ENCODE peak calls at places on chromosomes 3 and 15, in five cellular contexts. M is right lobe of liver, O is lower lobe of right lung, V is foreskin fibroblast, U is BJ. Y is an unnamed sample.

GRCh38 chr15:36844453-36845094 is 255.8 kb downstream of the MEIS2 start:
- DNase-seq in M (no peak), O (no peak), V (no peak), U (no peak), Y (peak)

GRCh38 chr15:89068325-89068784 is 19.9 kb upstream of the ABHD2 start:
- DNase-seq in M (no peak), O (no peak), V (peak), U (peak), Y (peak)

GRCh38 chr15:91956026-91956723 is 102.7 kb downstream of the SLCO3A1 start:
- DNase-seq in M (no peak), O (no peak), V (no peak), U (peak), Y (no peak)

GRCh38 chr3:112463250-112463649 is 36.0 kb downstream of the BTLA start:
- DNase-seq in M (no peak), O (no peak), V (no peak), U (no peak), Y (no peak)

GRCh38 chr15:63288778-63289378 is 11.5 kb downstream of the APH1B start:
- DNase-seq in M (no peak), O (no peak), V (peak), U (peak), Y (no peak)

GRCh38 chr3:21893250-21893649 is 142.2 kb upstream of the ZNF385D start:
- DNase-seq in M (no peak), O (no peak), V (peak), U (peak), Y (no peak)

GRCh38 chr15:68365140-68365745 is 66.7 kb downstream of the ITGA11 start:
- DNase-seq in M (no peak), O (no peak), V (no peak), U (no peak), Y (no peak)

GRCh38 chr3:25507811-25508210 is 79.7 kb downstream of the RARB start:
- DNase-seq in M (no peak), O (no peak), V (no peak), U (no peak), Y (no peak)

GRCh38 chr3:16474304-16474703 is 39.2 kb downstream of the RFTN1 start:
- DNase-seq in M (no peak), O (no peak), V (peak), U (no peak), Y (peak)

GRCh38 chr3:151895881-151896661 is 22.6 kb downstream of the SUCNR1 start:
- DNase-seq in M (no peak), O (no peak), V (no peak), U (no peak), Y (no peak)

GRCh38 chr3:37386627-37387230 is 212.3 kb upstream of the LRRFIP2 start:
- DNase-seq in M (no peak), O (no peak), V (peak), U (no peak), Y (peak)

DNA sequence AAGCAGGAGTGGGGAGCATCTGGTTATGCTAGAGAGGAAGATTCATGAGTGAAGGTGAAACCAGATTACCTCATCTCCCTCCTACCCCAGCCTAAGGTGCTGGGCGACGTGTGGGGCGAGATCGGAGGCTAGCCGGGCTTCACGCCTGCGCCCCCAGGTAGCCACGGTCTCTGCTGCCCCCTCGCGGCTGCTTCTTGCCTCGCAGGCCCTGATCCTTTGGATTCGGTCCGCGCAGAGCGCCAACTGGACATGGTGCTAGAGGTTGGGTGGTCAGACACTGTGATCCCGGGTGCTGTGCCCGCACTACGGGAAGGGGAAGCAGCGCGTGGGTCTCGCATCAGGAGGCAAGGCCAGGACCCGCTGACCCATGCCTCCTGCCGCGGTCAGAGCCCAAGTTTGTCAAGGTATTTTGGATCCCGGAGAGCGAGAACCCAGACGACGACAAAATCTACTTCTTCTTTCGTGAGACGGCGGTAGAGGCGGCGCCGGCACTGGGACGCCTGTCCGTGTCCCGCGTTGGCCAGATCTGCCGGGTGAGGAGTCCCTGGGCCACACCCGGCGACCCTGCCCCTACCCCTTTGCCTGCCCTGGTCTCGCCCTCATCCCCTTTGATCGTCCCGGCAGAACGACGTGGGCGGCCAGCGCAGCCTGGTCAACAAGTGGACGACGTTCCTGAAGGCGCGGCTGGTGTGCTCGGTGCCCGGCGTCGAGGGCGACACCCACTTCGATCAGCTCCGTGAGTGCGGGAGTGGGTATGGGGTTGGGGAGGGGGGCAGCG is 4.2 kb downstream of the SEMA3B start:
- DNase-seq in M (peak), O (peak), V (peak), U (no peak), Y (no peak)
- H3K4me3 ChIP-seq in M (peak), O (peak), V (peak), U (no peak), Y (peak)

GRCh38 chr15:39213385-39213840 is 367.5 kb upstream of the THBS1 start:
- DNase-seq in M (no peak), O (peak), V (peak), U (no peak), Y (peak)
- H3K4me3 ChIP-seq in M (no peak), O (no peak), V (no peak), U (no peak), Y (no peak)

GRCh38 chr15:81299630-81300273 is 24.2 kb downstream of the STARD5 start:
- DNase-seq in M (no peak), O (no peak), V (no peak), U (no peak), Y (no peak)

GRCh38 chr15:81297580-81298575 is 26.1 kb downstream of the STARD5 start:
- DNase-seq in M (no peak), O (no peak), V (no peak), U (no peak), Y (no peak)

GRCh38 chr15:81297147-81297572 is 26.8 kb downstream of the STARD5 start:
- DNase-seq in M (no peak), O (no peak), V (no peak), U (no peak), Y (no peak)

GRCh38 chr15:81296673-81297072 is 27.3 kb downstream of the STARD5 start:
- DNase-seq in M (peak), O (peak), V (no peak), U (no peak), Y (no peak)

GRCh38 chr15:81298606-81299005 is 25.3 kb downstream of the STARD5 start:
- DNase-seq in M (no peak), O (no peak), V (no peak), U (no peak), Y (no peak)
- H3K4me3 ChIP-seq in M (peak), O (peak), V (no peak), U (no peak), Y (no peak)

GRCh38 chr3:156599061-156599460 is 44.1 kb upstream of the SSR3 start:
- DNase-seq in M (no peak), O (no peak), V (no peak), U (no peak), Y (no peak)

GRCh38 chr3:156598413-156598812 is 43.5 kb upstream of the SSR3 start:
- DNase-seq in M (peak), O (no peak), V (no peak), U (no peak), Y (no peak)

GRCh38 chr3:156593814-156594213 is 38.9 kb upstream of the SSR3 start:
- DNase-seq in M (no peak), O (no peak), V (no peak), U (no peak), Y (no peak)

GRCh38 chr3:156599475-156599874 is 44.6 kb upstream of the SSR3 start:
- DNase-seq in M (no peak), O (no peak), V (no peak), U (no peak), Y (no peak)

DNA sequence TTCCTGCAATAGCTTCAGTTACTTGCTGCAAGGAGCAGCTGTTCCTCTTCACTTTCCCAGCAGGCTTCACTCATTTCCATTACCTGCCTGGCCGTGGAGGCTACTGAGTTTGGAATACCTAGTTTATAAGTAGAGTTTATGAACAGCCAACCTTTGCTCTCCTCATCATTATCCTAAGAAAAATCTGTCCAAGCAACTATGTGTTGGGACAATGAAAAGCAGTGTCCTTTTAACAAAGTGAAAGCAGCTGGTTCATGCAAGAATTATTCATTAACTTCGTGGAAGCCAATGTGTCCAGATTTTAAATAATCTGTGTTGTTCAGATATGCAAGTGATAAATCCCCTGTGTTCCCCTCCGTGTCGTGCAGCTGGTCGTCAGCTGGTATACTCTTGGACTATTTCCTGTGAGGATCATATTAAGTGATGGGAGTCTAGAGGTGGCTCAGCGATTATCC is 39.3 kb upstream of the SSR3 start:
- DNase-seq in M (no peak), O (no peak), V (no peak), U (no peak), Y (no peak)
- H3K4me3 ChIP-seq in M (no peak), O (no peak), V (peak), U (no peak), Y (no peak)

GRCh38 chr3:130743354-130743753 is 3.3 kb downstream of the PIK3R4 start:
- DNase-seq in M (no peak), O (no peak), V (no peak), U (no peak), Y (no peak)
- H3K4me3 ChIP-seq in M (no peak), O (no peak), V (no peak), U (no peak), Y (no peak)

DNA sequence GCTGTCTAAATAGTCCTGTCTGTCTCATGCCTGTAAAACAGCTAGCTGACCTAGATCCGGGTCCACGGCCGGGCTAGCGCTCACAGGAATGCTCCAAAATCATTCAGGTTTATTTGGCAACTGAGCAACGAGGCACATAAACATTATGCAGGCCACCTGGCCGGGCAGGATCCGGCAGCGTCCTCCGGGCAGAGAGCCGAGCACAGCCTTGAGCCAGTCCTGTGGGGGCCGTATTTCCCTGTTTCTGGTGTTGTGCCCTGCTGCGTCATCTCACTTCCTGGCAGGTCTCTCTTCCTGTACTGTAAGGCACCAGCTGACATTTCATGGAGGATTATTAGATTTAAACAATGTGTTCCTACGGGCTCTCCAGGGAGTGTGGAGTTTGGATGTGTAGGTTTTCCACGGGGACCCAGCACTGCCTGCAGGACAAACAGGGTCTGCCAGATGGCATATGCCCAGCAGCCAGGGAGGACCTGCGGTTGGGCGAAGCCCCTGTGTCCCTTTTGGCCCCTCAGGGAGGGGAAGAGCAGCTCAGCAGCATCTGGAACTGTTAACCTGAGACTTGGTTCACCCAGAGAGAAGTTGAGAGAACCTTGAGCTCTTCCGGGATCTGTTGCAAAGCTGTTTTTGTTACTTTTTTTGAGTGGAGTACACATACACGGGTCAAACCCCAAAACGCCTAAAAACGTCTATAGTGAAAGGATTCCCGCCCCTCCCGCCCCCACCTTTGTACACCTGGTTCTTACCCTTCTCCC is 16.5 kb upstream of the LRRK1 start:
- DNase-seq in M (peak), O (peak), V (peak), U (peak), Y (peak)
- H3K4me3 ChIP-seq in M (no peak), O (peak), V (no peak), U (peak), Y (peak)

GRCh38 chr15:56716334-56716733 is 17.0 kb downstream of the ZNF280D start:
- DNase-seq in M (no peak), O (no peak), V (no peak), U (no peak), Y (no peak)
- H3K4me3 ChIP-seq in M (no peak), O (no peak), V (no peak), U (no peak), Y (no peak)

DNA sequence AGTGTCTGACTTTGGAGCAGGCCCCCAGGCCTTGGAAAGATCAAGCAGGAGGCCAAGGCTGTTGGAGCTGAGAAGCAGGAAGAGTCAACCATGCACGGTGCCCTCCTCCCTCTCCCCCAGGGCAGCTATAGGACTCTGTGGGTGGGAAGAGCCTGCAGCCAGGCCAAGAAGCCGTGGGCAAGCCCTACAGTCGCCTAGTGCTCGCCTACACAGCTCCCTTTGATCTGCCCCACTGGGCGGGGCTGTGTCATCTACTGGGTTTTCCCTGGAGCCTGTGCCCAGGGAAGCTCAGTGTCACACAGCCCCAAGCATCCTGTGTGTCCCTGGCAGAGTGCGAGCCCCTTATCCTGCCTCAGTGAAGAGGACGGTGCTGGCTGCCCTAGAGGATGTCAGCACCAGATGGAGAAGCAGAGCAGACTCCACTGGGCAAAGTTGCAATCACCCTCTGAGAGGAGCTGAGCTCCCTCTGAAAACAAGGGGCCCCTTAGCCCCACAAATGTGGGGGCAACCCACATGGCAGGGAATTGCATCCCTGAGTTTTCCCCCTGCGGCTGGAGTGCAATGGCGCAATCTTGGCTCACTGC is 72.1 kb downstream of the KLF13 start:
- DNase-seq in M (no peak), O (no peak), V (no peak), U (no peak), Y (no peak)
- H3K4me3 ChIP-seq in M (no peak), O (no peak), V (no peak), U (no peak), Y (no peak)

DNA sequence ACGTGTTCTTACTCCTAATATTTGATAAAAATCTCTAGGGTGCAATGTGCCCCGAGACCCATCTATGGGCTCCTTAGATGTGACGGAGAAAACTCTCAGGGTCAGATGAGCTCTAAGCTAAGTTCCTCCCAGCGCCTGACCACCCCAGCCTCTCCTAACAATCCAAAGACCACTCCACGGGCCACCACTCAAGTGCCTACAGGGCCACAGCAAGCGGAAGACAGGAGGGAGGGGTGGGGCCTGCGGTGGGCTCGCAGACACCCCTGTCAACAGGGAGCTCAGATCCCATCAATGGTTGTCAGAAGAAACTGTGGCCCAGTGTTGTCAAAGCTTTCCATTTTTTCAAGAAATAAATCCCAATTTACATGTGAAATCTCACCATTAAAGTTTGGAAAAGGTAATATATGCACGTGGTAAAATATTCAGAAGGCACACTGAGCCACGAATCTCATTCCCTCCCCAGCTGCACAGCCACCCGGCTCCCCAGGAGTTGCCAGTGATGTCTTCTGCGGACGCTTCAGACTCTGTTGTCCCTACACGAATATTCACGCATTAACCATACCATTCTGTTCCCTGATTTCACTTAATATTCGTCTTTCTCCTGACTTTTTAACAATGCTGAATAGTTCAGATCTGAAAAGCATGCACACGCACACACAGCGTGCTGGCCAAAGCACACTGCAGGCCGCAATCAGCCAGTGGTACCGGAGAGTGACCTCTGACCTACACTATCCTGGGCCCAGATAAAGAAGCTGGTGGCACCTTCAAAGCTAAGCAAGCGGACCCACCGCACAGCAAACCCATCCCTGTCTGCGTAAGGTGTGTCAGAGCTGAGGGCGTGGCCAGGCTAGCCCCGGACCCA is 19.1 kb downstream of the TNK2 start:
- DNase-seq in M (no peak), O (no peak), V (no peak), U (no peak), Y (no peak)
- H3K4me3 ChIP-seq in M (peak), O (no peak), V (no peak), U (no peak), Y (peak)